ENCODE peak calls at places on chromosomes 13 and 19, in eight cellular contexts. P is adipocyte; E is natural killer cell; D is stimulated activated CD8-positive, alpha-beta memory T cell treated with anti-CD3 and anti-CD28 coated beads, Interleukin-2, amount 100 ng/mL, for 48 hours; K is C1 segment of cervical spinal cord; I is GM03348; W is HuH-7; S is ovary. B is an unnamed sample.

GRCh38 chr19:10404888-10405808 is 1.8 kb upstream of the CDC37 start:
- DNase-seq in P (peak; percentile 25), E (no peak), D (no peak), K (no peak), I (no peak), W (no peak), S (no peak), B (no peak)

GRCh38 chr13:80227645-80228044 is 113.3 kb downstream of the SPRY2 start:
- DNase-seq in P (no peak), E (no peak), D (no peak), K (no peak), I (no peak), W (no peak), S (no peak), B (no peak)

GRCh38 chr13:44906758-44907157 is 82.5 kb downstream of the NUFIP1 start:
- DNase-seq in P (peak; percentile 86), E (no peak), D (no peak), K (peak; percentile 50), I (peak; percentile 41), W (no peak), S (peak; percentile 51), B (peak; percentile 71)

GRCh38 chr13:90867336-90867683 is 480.2 kb upstream of the MIR17HG start:
- DNase-seq in P (peak; percentile 64), E (no peak), D (peak; percentile 7), K (peak; percentile 1), I (peak; percentile 70), W (peak; percentile 1), S (peak; percentile 44), B (peak; percentile 66)

GRCh38 chr13:37319041-37319443 is 213.6 kb upstream of the CSNK1A1L start:
- DNase-seq in P (peak; percentile 5), E (no peak), D (no peak), K (no peak), I (no peak), W (no peak), S (no peak), B (peak; percentile 81)

GRCh38 chr13:26967119-26968038 is 204.2 kb downstream of the USP12 start:
- DNase-seq in P (no peak), E (no peak), D (no peak), K (no peak), I (peak; percentile 69), W (no peak), S (peak; percentile 56), B (peak; percentile 35)

GRCh38 chr19:54436031-54436523 is 12.9 kb upstream of the LENG8 start:
- DNase-seq in P (no peak), E (no peak), D (no peak), K (peak; percentile 19), I (no peak), W (no peak), S (no peak), B (no peak)

GRCh38 chr13:93963266-93964131 is 516.0 kb downstream of the DCT start:
- DNase-seq in P (peak; percentile 61), E (no peak), D (no peak), K (no peak), I (peak; percentile 41), W (no peak), S (no peak), B (peak; percentile 72)

GRCh38 chr13:75600371-75600770 is 35.8 kb upstream of the LMO7 start:
- DNase-seq in P (no peak), E (no peak), D (no peak), K (no peak), I (no peak), W (no peak), S (no peak), B (no peak)